ENCODE peak calls at places on chromosomes 5 and 9, in ten cellular contexts. Z, R, M, A, G, X, N, V, P and S are unnamed samples. For H3K36me3, the result is how much of the 10 kb centered on the place peaks cover.

GRCh38 chr9:134225186-134225585 is 60.8 kb upstream of the RNU6ATAC start:
- DNase-seq in N (peak), A (no peak), Z (no peak), M (no peak), R (no peak), X (no peak), V (no peak), P (no peak), G (peak), S (no peak)

GRCh38 chr5:120509056-120509455 is 45.0 kb downstream of the PRR16 start:
- DNase-seq in G (no peak), V (no peak), N (no peak), P (no peak), R (peak), X (no peak), Z (no peak), M (no peak), A (no peak), S (peak)

GRCh38 chr5:131794596-131794995 is 2.2 kb downstream of the FNIP1 start:
- DNase-seq in R (no peak), X (no peak), M (no peak), G (no peak), A (no peak), Z (no peak), P (no peak), V (no peak), N (no peak), S (no peak)

GRCh38 chr5:54457094-54457531 is 1.6 kb downstream of the HSPB3 start:
- DNase-seq in G (no peak), V (peak), X (peak), P (no peak), N (peak), Z (peak), M (peak), A (peak), R (peak), S (peak)

GRCh38 chr9:113520109-113520642 is 56.6 kb downstream of the RGS3 start:
- DNase-seq in X (no peak), G (no peak), A (peak), P (no peak), N (no peak), V (peak), Z (peak), M (peak), R (peak), S (no peak)

GRCh38 chr5:150263801-150264621 is 25.6 kb downstream of the CAMK2A start:
- DNase-seq in N (peak), M (peak), A (peak), Z (peak), G (peak), V (peak), R (peak), P (no peak), X (peak), S (peak)

GRCh38 chr5:141814064-141814982 is 63.9 kb downstream of the PCDH1 start:
- DNase-seq in R (no peak), M (no peak), N (no peak), P (no peak), X (peak), Z (peak), G (peak), A (no peak), V (peak), S (no peak)

GRCh38 chr9:16329699-16330113 is 540.8 kb downstream of the BNC2 start:
- DNase-seq in X (peak), P (no peak), Z (peak), V (peak), R (peak), G (peak), A (no peak), N (no peak), M (peak), S (no peak)

GRCh38 chr9:12884736-12885395 is 110.0 kb downstream of the LURAP1L start:
- DNase-seq in M (peak), V (peak), N (no peak), X (peak), A (peak), G (no peak), P (no peak), Z (peak), R (peak), S (peak)

GRCh38 chr5:128773378-128773777 is 191.9 kb upstream of the SLC27A6 start:
- DNase-seq in X (peak), P (no peak), N (no peak), Z (no peak), A (no peak), R (no peak), M (peak), G (no peak), V (peak), S (no peak)

DNA sequence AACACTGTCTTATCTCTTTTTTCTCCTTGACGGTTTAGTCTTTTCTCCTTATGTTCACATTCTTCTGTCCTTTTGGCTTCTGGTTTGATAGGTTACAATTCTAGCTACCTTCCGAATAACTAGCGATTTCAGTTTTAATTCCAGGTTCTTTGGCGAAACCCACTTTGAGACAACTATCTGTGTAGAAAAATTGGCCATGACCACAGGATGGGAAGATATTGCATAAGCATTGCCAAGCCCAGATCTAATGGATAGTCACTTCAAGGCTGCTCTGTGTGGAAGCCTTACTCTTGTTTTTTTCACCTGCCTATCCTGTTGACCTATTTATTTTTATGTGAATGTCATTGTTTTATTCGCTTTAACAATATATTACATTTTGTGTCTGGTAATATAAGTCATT is 5.2 kb downstream of the ZNF189 start:
- DNase-seq in A (no peak), M (no peak), R (no peak), G (no peak), Z (no peak), X (no peak), N (no peak), V (no peak), P (no peak), S (no peak)
- H3K36me3 ChIP-seq in A (under half), M (under half), R (under half), G (half or more), Z (under half), X (half or more), N (under half), V (half or more), P (half or more), S (under half)

DNA sequence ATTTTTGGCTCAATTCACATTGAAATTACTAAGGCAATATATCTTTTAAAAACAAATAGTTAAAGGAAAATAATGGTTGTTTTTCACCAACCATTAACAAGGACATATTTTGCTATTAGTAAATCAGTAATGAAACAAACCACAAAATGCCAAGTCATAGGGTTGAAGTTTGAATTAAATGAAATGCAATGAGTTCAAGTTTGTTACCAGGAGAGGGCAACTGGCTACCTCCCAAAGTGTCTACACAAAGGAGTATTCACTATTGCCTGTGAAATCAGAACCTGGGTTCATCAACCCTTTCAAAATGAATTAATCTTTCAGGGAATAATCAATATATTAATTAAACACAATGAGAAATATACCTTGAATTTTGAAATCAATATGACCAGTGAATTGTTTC is 138.4 kb upstream of the DMRTA1 start:
- DNase-seq in V (no peak), N (no peak), R (no peak), M (no peak), G (no peak), X (no peak), Z (no peak), P (no peak), A (peak), S (no peak)
- TF ChIP-seq CTCF in V (peak), N (no peak), R (no peak), M (no peak), G (no peak), X (no peak), Z (no peak), P (no peak), A (peak), S (no peak)

DNA sequence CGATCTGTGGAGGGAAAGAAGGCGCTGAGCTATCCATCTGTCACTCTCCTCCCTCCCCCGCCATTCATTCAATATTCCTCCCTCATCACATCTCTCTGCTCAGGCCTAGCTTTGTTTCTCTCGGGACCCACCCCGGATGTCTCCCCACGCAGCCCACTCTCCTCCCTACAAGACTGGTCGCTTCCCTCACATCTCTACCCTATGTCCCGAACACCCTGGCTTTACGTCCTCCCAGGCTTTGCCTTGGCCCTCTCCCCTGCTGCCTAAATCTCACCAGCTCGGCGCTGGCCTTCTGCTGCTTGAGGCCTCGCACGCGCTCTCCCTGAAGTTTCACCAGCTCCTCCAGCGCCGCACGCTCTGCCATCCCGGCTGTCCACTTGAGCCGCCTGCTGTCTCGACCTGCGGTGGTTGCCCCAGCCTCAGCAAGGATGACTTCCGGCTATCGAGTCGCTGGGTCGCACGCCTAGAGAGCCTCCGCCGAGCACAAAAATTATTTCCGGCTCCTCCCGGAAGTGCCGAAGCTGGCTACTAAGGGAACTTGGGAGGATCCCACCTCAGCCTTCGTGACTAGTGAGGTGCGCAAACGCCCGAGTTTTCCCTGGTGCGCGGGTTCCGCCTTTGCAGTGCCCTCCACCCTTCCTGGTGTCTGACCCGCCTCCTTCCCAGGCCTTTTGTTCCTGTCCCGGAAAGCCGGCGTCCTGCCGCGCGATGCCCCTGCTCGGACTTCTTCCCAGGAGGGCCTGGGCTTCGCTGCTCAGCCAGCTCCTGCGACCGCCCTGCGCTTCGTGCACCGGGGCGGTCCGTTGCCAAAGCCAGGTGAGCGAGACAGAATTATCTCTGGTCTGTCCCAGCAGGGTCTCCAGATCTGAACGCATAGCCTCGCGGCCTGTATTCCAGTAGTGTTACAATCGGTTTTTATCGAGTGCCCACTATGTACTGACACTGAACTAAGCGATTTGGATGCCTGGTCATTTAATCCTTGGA is at the start of the genes HARS1 and HARS2:
- DNase-seq in G (peak), M (peak), Z (peak), N (peak), V (peak), P (peak), X (peak), R (peak), A (peak), S (peak)
- H3K36me3 ChIP-seq in G (half or more), M (under half), Z (under half), N (under half), V (under half), P (under half), X (under half), R (under half), A (under half), S (under half)

GRCh38 chr5:32092938-32093812 is 80.9 kb downstream of the GOLPH3 start:
- DNase-seq in X (peak), G (no peak), R (peak), N (no peak), M (peak), Z (peak), P (no peak), V (peak), A (peak), S (no peak)
- TF ChIP-seq CTCF in X (peak), G (peak), R (peak), N (peak), M (peak), Z (peak), P (peak), V (peak), A (peak), S (peak)

GRCh38 chr5:172920447-172920849 is 38.8 kb upstream of the RPL26L1 start:
- DNase-seq in P (peak), X (peak), G (no peak), Z (no peak), R (peak), A (peak), N (no peak), V (peak), M (peak), S (peak)

GRCh38 chr5:172919525-172920446 is 39.4 kb upstream of the RPL26L1 start:
- DNase-seq in A (no peak), R (peak), Z (no peak), P (peak), V (no peak), G (no peak), X (peak), N (no peak), M (peak), S (no peak)

GRCh38 chr5:172921906-172922305 is 37.3 kb upstream of the RPL26L1 start:
- DNase-seq in N (no peak), X (no peak), Z (no peak), V (no peak), G (no peak), P (no peak), A (no peak), M (no peak), R (no peak), S (no peak)

GRCh38 chr5:172918421-172919371 is 40.5 kb upstream of the RPL26L1 start:
- DNase-seq in Z (no peak), P (no peak), X (no peak), V (no peak), A (no peak), N (no peak), M (no peak), R (no peak), G (no peak), S (no peak)

GRCh38 chr5:172920995-172921394 is 38.2 kb upstream of the RPL26L1 start:
- DNase-seq in N (no peak), P (no peak), V (no peak), A (no peak), R (no peak), Z (no peak), M (no peak), G (no peak), X (no peak), S (no peak)
- H3K36me3 ChIP-seq in N (under half), P (under half), V (under half), A (under half), R (under half), Z (under half), M (under half), G (under half), X (under half), S (under half)

GRCh38 chr5:38518341-38518740 is 38.1 kb downstream of the LIFR start:
- DNase-seq in A (no peak), X (no peak), N (no peak), V (no peak), R (peak), G (no peak), P (no peak), M (peak), Z (no peak), S (no peak)

GRCh38 chr5:38519476-38519875 is 37.0 kb downstream of the LIFR start:
- DNase-seq in A (no peak), G (no peak), X (no peak), Z (no peak), P (no peak), N (no peak), M (no peak), V (no peak), R (no peak), S (no peak)

GRCh38 chr5:38515081-38515480 is 41.4 kb downstream of the LIFR start:
- DNase-seq in A (no peak), G (no peak), M (peak), N (no peak), X (no peak), Z (no peak), R (no peak), P (no peak), V (no peak), S (no peak)

GRCh38 chr5:38515648-38516047 is 40.8 kb downstream of the LIFR start:
- DNase-seq in N (no peak), R (peak), Z (no peak), A (no peak), X (peak), G (no peak), P (no peak), M (peak), V (peak), S (no peak)
- TF ChIP-seq CTCF in N (peak), R (peak), Z (no peak), A (peak), X (peak), G (peak), P (peak), M (peak), V (peak), S (peak)

GRCh38 chr9:33263936-33264472 is 504 bp downstream of the BAG1 start:
- DNase-seq in G (peak), X (no peak), Z (peak), P (peak), R (no peak), M (no peak), A (no peak), N (peak), V (no peak), S (no peak)

GRCh38 chr9:33265211-33265885 is 499 bp downstream of the CHMP5 start:
- DNase-seq in A (no peak), R (no peak), M (peak), Z (no peak), X (peak), V (no peak), N (peak), P (no peak), G (no peak), S (no peak)

GRCh38 chr9:33267368-33267767 is 2.5 kb downstream of the CHMP5 start:
- DNase-seq in A (no peak), M (no peak), G (no peak), V (no peak), R (no peak), X (no peak), N (no peak), Z (no peak), P (no peak), S (no peak)

GRCh38 chr9:33263131-33263935 is 1.2 kb downstream of the BAG1 start:
- DNase-seq in Z (no peak), N (peak), G (no peak), V (peak), X (peak), P (no peak), M (peak), R (no peak), A (no peak), S (no peak)

GRCh38 chr9:33264473-33265177 is at the start of the genes BAG1 and CHMP5:
- DNase-seq in R (peak), M (peak), V (peak), Z (peak), P (peak), A (peak), G (peak), N (peak), X (peak), S (peak)
- H3K36me3 ChIP-seq in R (under half), M (under half), V (under half), Z (under half), P (under half), A (under half), G (half or more), N (under half), X (under half), S (under half)